ENCODE peak calls at places on chromosomes 6 and 20, in ten cellular contexts. One of them, this sample, is unnamed.

GRCh38 chr20:41142914-41143313 is 5.6 kb downstream of the PLCG1 start:
- DNase-seq in upper lobe of right lung: peak; percentile 41
- DNase-seq in IMR-90: no peak
- DNase-seq in heart right ventricle: no peak
- DNase-seq in PC-9: no peak
- DNase-seq in left ventricle myocardium inferior: no peak
- DNase-seq in CD14-positive monocyte: no peak
- DNase-seq in CD4-positive, alpha-beta T cell: peak; percentile 49
- DNase-seq in BJ: no peak
- DNase-seq in psoas muscle: no peak
- DNase-seq in this sample: peak; percentile 64

GRCh38 chr20:23129891-23130621 is 43.9 kb upstream of the CD93 start:
- DNase-seq in upper lobe of right lung: no peak
- DNase-seq in IMR-90: no peak
- DNase-seq in heart right ventricle: no peak
- DNase-seq in PC-9: no peak
- DNase-seq in left ventricle myocardium inferior: no peak
- DNase-seq in CD14-positive monocyte: peak; percentile 24
- DNase-seq in CD4-positive, alpha-beta T cell: no peak
- DNase-seq in BJ: no peak
- DNase-seq in psoas muscle: no peak
- DNase-seq in this sample: no peak

GRCh38 chr20:53146201-53146891 is 174.2 kb downstream of the TSHZ2 start:
- DNase-seq in upper lobe of right lung: no peak
- DNase-seq in IMR-90: no peak
- DNase-seq in heart right ventricle: no peak
- DNase-seq in PC-9: no peak
- DNase-seq in left ventricle myocardium inferior: no peak
- DNase-seq in CD14-positive monocyte: no peak
- DNase-seq in CD4-positive, alpha-beta T cell: no peak
- DNase-seq in BJ: no peak
- DNase-seq in psoas muscle: no peak
- DNase-seq in this sample: peak; percentile 69

GRCh38 chr20:61014486-61014885 is 237.6 kb upstream of the CDH4 start:
- DNase-seq in upper lobe of right lung: no peak
- DNase-seq in IMR-90: no peak
- DNase-seq in heart right ventricle: no peak
- DNase-seq in PC-9: no peak
- DNase-seq in left ventricle myocardium inferior: no peak
- DNase-seq in CD14-positive monocyte: no peak
- DNase-seq in CD4-positive, alpha-beta T cell: no peak
- DNase-seq in BJ: no peak
- DNase-seq in psoas muscle: no peak
- DNase-seq in this sample: no peak

GRCh38 chr20:32487381-32487780 is 97.8 kb downstream of the NOL4L start:
- DNase-seq in upper lobe of right lung: no peak
- DNase-seq in IMR-90: no peak
- DNase-seq in heart right ventricle: no peak
- DNase-seq in PC-9: no peak
- DNase-seq in left ventricle myocardium inferior: no peak
- DNase-seq in CD14-positive monocyte: peak; percentile 25
- DNase-seq in CD4-positive, alpha-beta T cell: no peak
- DNase-seq in BJ: no peak
- DNase-seq in psoas muscle: no peak
- DNase-seq in this sample: no peak

GRCh38 chr6:72819609-72820008 is 197.7 kb downstream of the KCNQ5 start:
- DNase-seq in upper lobe of right lung: no peak
- DNase-seq in IMR-90: no peak
- DNase-seq in heart right ventricle: no peak
- DNase-seq in PC-9: peak; percentile 11
- DNase-seq in left ventricle myocardium inferior: no peak
- DNase-seq in CD14-positive monocyte: no peak
- DNase-seq in CD4-positive, alpha-beta T cell: no peak
- DNase-seq in BJ: no peak
- DNase-seq in psoas muscle: peak; percentile 74
- DNase-seq in this sample: no peak

GRCh38 chr20:1376453-1377270 is 16.2 kb downstream of the FKBP1A start:
- DNase-seq in upper lobe of right lung: no peak
- DNase-seq in IMR-90: no peak
- DNase-seq in heart right ventricle: no peak
- DNase-seq in PC-9: no peak
- DNase-seq in left ventricle myocardium inferior: no peak
- DNase-seq in CD14-positive monocyte: peak; percentile 64
- DNase-seq in CD4-positive, alpha-beta T cell: no peak
- DNase-seq in BJ: no peak
- DNase-seq in psoas muscle: no peak
- DNase-seq in this sample: no peak

GRCh38 chr20:57381596-57382503 is 9.3 kb upstream of the RBM38 start:
- DNase-seq in upper lobe of right lung: peak; percentile 89
- DNase-seq in IMR-90: peak; percentile 62
- DNase-seq in heart right ventricle: peak; percentile 84
- DNase-seq in PC-9: peak; percentile 82
- DNase-seq in left ventricle myocardium inferior: peak; percentile 79
- DNase-seq in CD14-positive monocyte: peak; percentile 70
- DNase-seq in CD4-positive, alpha-beta T cell: peak; percentile 75
- DNase-seq in BJ: peak; percentile 16
- DNase-seq in psoas muscle: peak; percentile 90
- DNase-seq in this sample: peak; percentile 90

GRCh38 chr6:43911354-43911624 is 141.3 kb downstream of the VEGFA start:
- DNase-seq in upper lobe of right lung: no peak
- DNase-seq in IMR-90: peak; percentile 16
- DNase-seq in heart right ventricle: no peak
- DNase-seq in PC-9: no peak
- DNase-seq in left ventricle myocardium inferior: no peak
- DNase-seq in CD14-positive monocyte: no peak
- DNase-seq in CD4-positive, alpha-beta T cell: no peak
- DNase-seq in BJ: no peak
- DNase-seq in psoas muscle: no peak
- DNase-seq in this sample: no peak

GRCh38 chr6:124495316-124496176 is 466.7 kb upstream of the RNF217 start:
- DNase-seq in upper lobe of right lung: no peak
- DNase-seq in IMR-90: no peak
- DNase-seq in heart right ventricle: no peak
- DNase-seq in PC-9: no peak
- DNase-seq in left ventricle myocardium inferior: no peak
- DNase-seq in CD14-positive monocyte: no peak
- DNase-seq in CD4-positive, alpha-beta T cell: no peak
- DNase-seq in BJ: no peak
- DNase-seq in psoas muscle: no peak
- DNase-seq in this sample: no peak

GRCh38 chr20:26135325-26136110 is 438.9 kb upstream of the ZNF337 start:
- DNase-seq in upper lobe of right lung: no peak
- DNase-seq in IMR-90: no peak
- DNase-seq in heart right ventricle: no peak
- DNase-seq in PC-9: no peak
- DNase-seq in left ventricle myocardium inferior: no peak
- DNase-seq in CD14-positive monocyte: no peak
- DNase-seq in CD4-positive, alpha-beta T cell: no peak
- DNase-seq in BJ: no peak
- DNase-seq in psoas muscle: no peak
- DNase-seq in this sample: no peak

GRCh38 chr20:47043076-47043475 is 148.4 kb downstream of the EYA2 start:
- DNase-seq in upper lobe of right lung: no peak
- DNase-seq in IMR-90: peak; percentile 47
- DNase-seq in heart right ventricle: no peak
- DNase-seq in PC-9: no peak
- DNase-seq in left ventricle myocardium inferior: no peak
- DNase-seq in CD14-positive monocyte: no peak
- DNase-seq in CD4-positive, alpha-beta T cell: no peak
- DNase-seq in BJ: no peak
- DNase-seq in psoas muscle: no peak
- DNase-seq in this sample: no peak

GRCh38 chr20:4369798-4370124 is 351.9 kb upstream of the PRND start:
- DNase-seq in upper lobe of right lung: no peak
- DNase-seq in IMR-90: no peak
- DNase-seq in heart right ventricle: no peak
- DNase-seq in PC-9: no peak
- DNase-seq in left ventricle myocardium inferior: no peak
- DNase-seq in CD14-positive monocyte: peak; percentile 58
- DNase-seq in CD4-positive, alpha-beta T cell: no peak
- DNase-seq in BJ: no peak
- DNase-seq in psoas muscle: no peak
- DNase-seq in this sample: peak; percentile 82

GRCh38 chr20:46588532-46589509 is 38.4 kb upstream of the OCSTAMP start:
- DNase-seq in upper lobe of right lung: no peak
- DNase-seq in IMR-90: no peak
- DNase-seq in heart right ventricle: no peak
- DNase-seq in PC-9: no peak
- DNase-seq in left ventricle myocardium inferior: no peak
- DNase-seq in CD14-positive monocyte: no peak
- DNase-seq in CD4-positive, alpha-beta T cell: no peak
- DNase-seq in BJ: no peak
- DNase-seq in psoas muscle: no peak
- DNase-seq in this sample: peak; percentile 22

GRCh38 chr20:11796041-11796440 is 121.7 kb upstream of the BTBD3 start:
- DNase-seq in upper lobe of right lung: no peak
- DNase-seq in IMR-90: peak; percentile 43
- DNase-seq in heart right ventricle: no peak
- DNase-seq in PC-9: no peak
- DNase-seq in left ventricle myocardium inferior: no peak
- DNase-seq in CD14-positive monocyte: no peak
- DNase-seq in CD4-positive, alpha-beta T cell: no peak
- DNase-seq in BJ: no peak
- DNase-seq in psoas muscle: no peak
- DNase-seq in this sample: no peak

GRCh38 chr20:11797161-11797560 is 120.5 kb upstream of the BTBD3 start:
- DNase-seq in upper lobe of right lung: no peak
- DNase-seq in IMR-90: no peak
- DNase-seq in heart right ventricle: no peak
- DNase-seq in PC-9: no peak
- DNase-seq in left ventricle myocardium inferior: no peak
- DNase-seq in CD14-positive monocyte: no peak
- DNase-seq in CD4-positive, alpha-beta T cell: no peak
- DNase-seq in BJ: no peak
- DNase-seq in psoas muscle: no peak
- DNase-seq in this sample: no peak

GRCh38 chr20:11791316-11792228 is 126.1 kb upstream of the BTBD3 start:
- DNase-seq in upper lobe of right lung: no peak
- DNase-seq in IMR-90: no peak
- DNase-seq in heart right ventricle: no peak
- DNase-seq in PC-9: peak; percentile 71
- DNase-seq in left ventricle myocardium inferior: no peak
- DNase-seq in CD14-positive monocyte: no peak
- DNase-seq in CD4-positive, alpha-beta T cell: no peak
- DNase-seq in BJ: no peak
- DNase-seq in psoas muscle: no peak
- DNase-seq in this sample: no peak

GRCh38 chr20:11792229-11792953 is 125.3 kb upstream of the BTBD3 start:
- DNase-seq in upper lobe of right lung: no peak
- DNase-seq in IMR-90: no peak
- DNase-seq in heart right ventricle: no peak
- DNase-seq in PC-9: no peak
- DNase-seq in left ventricle myocardium inferior: no peak
- DNase-seq in CD14-positive monocyte: no peak
- DNase-seq in CD4-positive, alpha-beta T cell: no peak
- DNase-seq in BJ: no peak
- DNase-seq in psoas muscle: no peak
- DNase-seq in this sample: no peak

DNA sequence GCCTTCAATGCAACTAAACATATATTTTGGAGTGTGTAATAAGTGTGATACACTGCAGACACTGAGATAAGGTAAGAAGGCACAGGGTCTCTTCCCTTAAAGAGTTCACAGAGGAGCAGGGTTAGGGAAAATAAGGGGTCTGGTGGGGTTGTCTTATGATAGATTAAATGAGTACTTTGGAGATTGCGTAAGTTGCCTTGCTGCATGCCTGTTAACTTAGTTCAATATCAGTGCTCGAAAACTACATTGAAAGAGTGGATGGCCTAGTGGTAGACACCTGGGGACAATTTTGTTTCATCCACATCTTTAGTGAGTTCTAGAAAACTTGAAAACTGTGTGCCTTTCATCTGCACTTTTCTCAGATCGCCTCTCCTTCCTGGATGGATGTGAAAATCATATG is 123.2 kb upstream of the BTBD3 start:
- DNase-seq in upper lobe of right lung: no peak
- DNase-seq in IMR-90: no peak
- DNase-seq in heart right ventricle: no peak
- DNase-seq in PC-9: no peak
- DNase-seq in left ventricle myocardium inferior: no peak
- DNase-seq in CD14-positive monocyte: no peak
- DNase-seq in CD4-positive, alpha-beta T cell: no peak
- DNase-seq in BJ: no peak
- DNase-seq in psoas muscle: no peak
- DNase-seq in this sample: no peak
- TF ChIP-seq CTCF in upper lobe of right lung: no peak
- TF ChIP-seq CTCF in IMR-90: no peak
- TF ChIP-seq CTCF in heart right ventricle: no peak
- TF ChIP-seq CTCF in PC-9: no peak
- TF ChIP-seq CTCF in left ventricle myocardium inferior: no peak
- TF ChIP-seq CTCF in CD14-positive monocyte: no peak
- TF ChIP-seq CTCF in CD4-positive, alpha-beta T cell: no peak
- TF ChIP-seq CTCF in BJ: no peak
- TF ChIP-seq CTCF in psoas muscle: no peak
- TF ChIP-seq CTCF in this sample: no peak

GRCh38 chr6:97456070-97456469 is 173.1 kb upstream of the MMS22L start:
- DNase-seq in upper lobe of right lung: no peak
- DNase-seq in IMR-90: no peak
- DNase-seq in heart right ventricle: no peak
- DNase-seq in PC-9: no peak
- DNase-seq in left ventricle myocardium inferior: no peak
- DNase-seq in CD14-positive monocyte: no peak
- DNase-seq in CD4-positive, alpha-beta T cell: no peak
- DNase-seq in BJ: no peak
- DNase-seq in psoas muscle: no peak
- DNase-seq in this sample: no peak
- TF ChIP-seq CTCF in upper lobe of right lung: no peak
- TF ChIP-seq CTCF in IMR-90: no peak
- TF ChIP-seq CTCF in heart right ventricle: no peak
- TF ChIP-seq CTCF in PC-9: no peak
- TF ChIP-seq CTCF in left ventricle myocardium inferior: no peak
- TF ChIP-seq CTCF in CD14-positive monocyte: no peak
- TF ChIP-seq CTCF in CD4-positive, alpha-beta T cell: no peak
- TF ChIP-seq CTCF in BJ: no peak
- TF ChIP-seq CTCF in psoas muscle: no peak
- TF ChIP-seq CTCF in this sample: no peak

DNA sequence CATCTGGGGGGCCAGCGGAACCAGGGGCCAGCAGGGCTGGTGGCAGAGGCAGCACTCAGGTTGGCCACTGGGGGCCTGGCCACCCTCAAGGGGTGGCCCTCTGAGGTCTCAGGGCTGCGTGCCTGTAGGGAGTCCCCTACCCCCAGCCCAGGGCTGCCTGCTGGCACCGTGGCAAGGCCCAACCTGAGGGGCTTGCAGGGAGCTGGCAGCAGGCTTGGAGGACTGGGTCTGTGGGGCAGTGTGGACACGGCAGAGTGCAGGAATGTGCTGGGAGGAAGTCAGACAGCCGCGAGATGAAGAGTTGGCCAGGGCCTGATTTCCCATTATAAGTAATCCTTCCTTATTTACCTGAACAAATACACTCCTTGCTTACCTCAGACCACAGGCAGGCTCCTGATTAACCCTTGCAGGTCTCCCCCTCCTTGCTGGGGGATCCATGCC is at the start of gene SPDEF:
- DNase-seq in upper lobe of right lung: no peak
- DNase-seq in IMR-90: no peak
- DNase-seq in heart right ventricle: no peak
- DNase-seq in PC-9: peak; percentile 43
- DNase-seq in left ventricle myocardium inferior: no peak
- DNase-seq in CD14-positive monocyte: no peak
- DNase-seq in CD4-positive, alpha-beta T cell: no peak
- DNase-seq in BJ: no peak
- DNase-seq in psoas muscle: no peak
- DNase-seq in this sample: no peak
- TF ChIP-seq CTCF in upper lobe of right lung: no peak
- TF ChIP-seq CTCF in IMR-90: no peak
- TF ChIP-seq CTCF in heart right ventricle: no peak
- TF ChIP-seq CTCF in PC-9: no peak
- TF ChIP-seq CTCF in left ventricle myocardium inferior: no peak
- TF ChIP-seq CTCF in CD14-positive monocyte: no peak
- TF ChIP-seq CTCF in CD4-positive, alpha-beta T cell: no peak
- TF ChIP-seq CTCF in BJ: no peak
- TF ChIP-seq CTCF in psoas muscle: no peak
- TF ChIP-seq CTCF in this sample: no peak

GRCh38 chr6:150214310-150214709 is 71.5 kb downstream of the PPP1R14C start:
- DNase-seq in upper lobe of right lung: no peak
- DNase-seq in IMR-90: no peak
- DNase-seq in heart right ventricle: no peak
- DNase-seq in PC-9: no peak
- DNase-seq in left ventricle myocardium inferior: no peak
- DNase-seq in CD14-positive monocyte: no peak
- DNase-seq in CD4-positive, alpha-beta T cell: no peak
- DNase-seq in BJ: no peak
- DNase-seq in psoas muscle: no peak
- DNase-seq in this sample: no peak
- TF ChIP-seq CTCF in upper lobe of right lung: no peak
- TF ChIP-seq CTCF in IMR-90: no peak
- TF ChIP-seq CTCF in heart right ventricle: no peak
- TF ChIP-seq CTCF in PC-9: no peak
- TF ChIP-seq CTCF in left ventricle myocardium inferior: no peak
- TF ChIP-seq CTCF in CD14-positive monocyte: no peak
- TF ChIP-seq CTCF in CD4-positive, alpha-beta T cell: no peak
- TF ChIP-seq CTCF in BJ: no peak
- TF ChIP-seq CTCF in psoas muscle: no peak
- TF ChIP-seq CTCF in this sample: no peak